ENCODE peak calls at places on chromosomes 7 and 10, in four cellular contexts. G is HCT116; E is activated CD4-positive, alpha-beta T cell treated with anti-CD3 and anti-CD28 coated beads for 36 hours; Z is CD4-positive, alpha-beta T cell. U is an unnamed sample.

GRCh38 chr7:135930565-135931423 is 46.4 kb downstream of the MTPN start:
- ATAC-seq in Z (no peak), G (no peak), E (no peak), U (peak)

GRCh38 chr10:29843143-29843542 is 208.4 kb upstream of the SVIL start:
- ATAC-seq in Z (no peak), E (no peak), G (no peak), U (no peak)

GRCh38 chr10:92699193-92699517 is 9.4 kb downstream of the HHEX start:
- ATAC-seq in Z (no peak), E (no peak), G (no peak), U (no peak)

GRCh38 chr10:119348516-119349240 is 141.3 kb downstream of the GRK5 start:
- ATAC-seq in E (no peak), G (peak), Z (no peak), U (no peak)

GRCh38 chr7:123849855-123850254 is 4.9 kb downstream of the HYAL4 start:
- ATAC-seq in Z (no peak), E (no peak), G (no peak), U (peak)

GRCh38 chr10:117609095-117609821 is 66.7 kb downstream of the EMX2 start:
- ATAC-seq in E (no peak), G (no peak), Z (no peak), U (no peak)

GRCh38 chr10:74738052-74738451 is 88.3 kb upstream of the KAT6B start:
- ATAC-seq in E (no peak), G (no peak), Z (no peak), U (no peak)

GRCh38 chr7:75915416-75916156 is 631 bp downstream of the POR start:
- ATAC-seq in G (no peak), Z (no peak), E (no peak), U (peak)

GRCh38 chr7:86980223-86980622 is 79.2 kb downstream of the ELAPOR2 start:
- ATAC-seq in G (no peak), E (no peak), Z (no peak), U (no peak)

GRCh38 chr10:110725809-110726641 is 81.9 kb downstream of the RBM20 start:
- ATAC-seq in G (peak), E (peak), Z (no peak), U (no peak)

GRCh38 chr10:69789164-69789576 is 12.5 kb upstream of the COL13A1 start:
- ATAC-seq in Z (no peak), G (peak), E (no peak), U (no peak)

GRCh38 chr10:99937630-99938029 is 72.1 kb downstream of the DNMBP start:
- ATAC-seq in Z (no peak), G (no peak), E (peak), U (no peak)

GRCh38 chr10:74932648-74933047 is 106.2 kb downstream of the KAT6B start:
- ATAC-seq in Z (no peak), G (no peak), E (no peak), U (no peak)

GRCh38 chr7:158479021-158479679 is 108.5 kb downstream of the PTPRN2 start:
- ATAC-seq in Z (no peak), E (no peak), G (no peak), U (no peak)

GRCh38 chr7:77426521-77427051 is 10.4 kb upstream of the GSAP start:
- ATAC-seq in G (no peak), Z (no peak), E (no peak), U (no peak)

GRCh38 chr10:121734517-121735137 is 136.4 kb upstream of the FGFR2 start:
- ATAC-seq in E (no peak), G (peak), Z (no peak), U (no peak)

GRCh38 chr7:16688249-16688648 is 42.3 kb downstream of the BZW2 start:
- ATAC-seq in G (peak), Z (no peak), E (peak), U (peak)

GRCh38 chr10:29151011-29151410 is 137.9 kb upstream of the LYZL1 start:
- ATAC-seq in Z (no peak), G (no peak), E (no peak), U (no peak)

GRCh38 chr7:72781631-72782030 is 46.4 kb downstream of the TYW1B start:
- ATAC-seq in G (no peak), E (no peak), Z (no peak), U (no peak)

GRCh38 chr7:47100148-47100547 is 481.8 kb downstream of the TNS3 start:
- ATAC-seq in E (no peak), Z (no peak), G (no peak), U (no peak)

GRCh38 chr7:157320607-157320979 is 16.2 kb upstream of the DNAJB6 start:
- ATAC-seq in G (no peak), E (no peak), Z (no peak), U (no peak)

GRCh38 chr7:91784469-91784868 is 96.0 kb downstream of the MTERF1 start:
- ATAC-seq in G (peak), E (no peak), Z (no peak), U (peak)

GRCh38 chr7:1611708-1612241 is 41.9 kb upstream of the PSMG3 start:
- ATAC-seq in G (peak), Z (no peak), E (no peak), U (no peak)

GRCh38 chr7:1725199-1725701 is 55.2 kb downstream of the ELFN1 start:
- ATAC-seq in G (no peak), E (no peak), Z (no peak), U (peak)

GRCh38 chr7:65907501-65908198 is 34.8 kb downstream of the VKORC1L1 start:
- ATAC-seq in E (no peak), G (no peak), Z (no peak), U (no peak)

GRCh38 chr7:67019562-67020390 is 23.1 kb downstream of the TYW1 start:
- ATAC-seq in G (no peak), Z (no peak), E (peak), U (no peak)

GRCh38 chr10:70368774-70369482 is 13.5 kb downstream of the LRRC20 start:
- ATAC-seq in Z (no peak), G (no peak), E (no peak), U (no peak)

GRCh38 chr7:112359086-112359485 is 91.2 kb upstream of the IFRD1 start:
- ATAC-seq in G (no peak), E (no peak), Z (no peak), U (no peak)

GRCh38 chr10:73818402-73818801 is 7.0 kb upstream of the NDST2 start:
- ATAC-seq in G (peak), Z (no peak), E (no peak), U (peak)

GRCh38 chr7:44791278-44792219 is 4.9 kb upstream of the PPIA start:
- ATAC-seq in G (no peak), Z (no peak), E (no peak), U (no peak)

GRCh38 chr7:6520163-6520981 is 30.9 kb downstream of the GRID2IP start:
- ATAC-seq in Z (no peak), E (no peak), G (no peak), U (peak)

GRCh38 chr7:145462463-145462862 is 626.6 kb upstream of the TPK1 start:
- ATAC-seq in E (no peak), Z (no peak), G (no peak), U (no peak)

GRCh38 chr7:25659841-25660240 is 431.6 kb upstream of the NPVF start:
- ATAC-seq in E (no peak), Z (no peak), G (no peak), U (no peak)

U was measured in esophagus mucosa.